ENCODE peak calls at places on chromosomes 2 and 18, in ten cellular contexts. One of them, this sample, is unnamed.
A peak's percentile ranks its signal among the peaks of the same experiment; 100 is the strongest.

GRCh38 chr2:156435725-156436476 is at the start of gene GPD2:
- DNase-seq in lower lobe of right lung: peak; percentile 97
- DNase-seq in left ventricle myocardium inferior: peak; percentile 94
- DNase-seq in fibroblast of lung: peak; percentile 89
- DNase-seq in hepatocyte: peak; percentile 96
- DNase-seq in adrenal gland: peak; percentile 95
- DNase-seq in transverse colon: peak; percentile 92
- DNase-seq in heart left ventricle: peak; percentile 95
- DNase-seq in sigmoid colon: peak; percentile 95
- DNase-seq in trophoblast cell: peak; percentile 95
- DNase-seq in this sample: peak; percentile 95

GRCh38 chr2:134129900-134130537 is 123.9 kb upstream of the MGAT5 start:
- DNase-seq in lower lobe of right lung: no peak
- DNase-seq in left ventricle myocardium inferior: no peak
- DNase-seq in fibroblast of lung: no peak
- DNase-seq in hepatocyte: no peak
- DNase-seq in adrenal gland: no peak
- DNase-seq in transverse colon: no peak
- DNase-seq in heart left ventricle: no peak
- DNase-seq in sigmoid colon: no peak
- DNase-seq in trophoblast cell: no peak
- DNase-seq in this sample: no peak

GRCh38 chr2:197399887-197400540 is 34.8 kb downstream of the SF3B1 start:
- DNase-seq in lower lobe of right lung: no peak
- DNase-seq in left ventricle myocardium inferior: no peak
- DNase-seq in fibroblast of lung: peak; percentile 47
- DNase-seq in hepatocyte: no peak
- DNase-seq in adrenal gland: no peak
- DNase-seq in transverse colon: no peak
- DNase-seq in heart left ventricle: no peak
- DNase-seq in sigmoid colon: no peak
- DNase-seq in trophoblast cell: no peak
- DNase-seq in this sample: no peak

GRCh38 chr2:204325468-204325867 is 219.8 kb upstream of the PARD3B start:
- DNase-seq in lower lobe of right lung: no peak
- DNase-seq in left ventricle myocardium inferior: no peak
- DNase-seq in fibroblast of lung: peak; percentile 67
- DNase-seq in hepatocyte: peak; percentile 91
- DNase-seq in adrenal gland: peak; percentile 67
- DNase-seq in transverse colon: peak; percentile 62
- DNase-seq in heart left ventricle: peak; percentile 58
- DNase-seq in sigmoid colon: peak; percentile 87
- DNase-seq in trophoblast cell: peak; percentile 87
- DNase-seq in this sample: peak; percentile 90

GRCh38 chr2:67503066-67503795 is 106.1 kb downstream of the ETAA1 start:
- DNase-seq in lower lobe of right lung: no peak
- DNase-seq in left ventricle myocardium inferior: no peak
- DNase-seq in fibroblast of lung: peak; percentile 89
- DNase-seq in hepatocyte: no peak
- DNase-seq in adrenal gland: no peak
- DNase-seq in transverse colon: no peak
- DNase-seq in heart left ventricle: no peak
- DNase-seq in sigmoid colon: no peak
- DNase-seq in trophoblast cell: peak; percentile 45
- DNase-seq in this sample: peak; percentile 80

GRCh38 chr18:79779021-79779699 is 18.6 kb upstream of the KCNG2 start:
- DNase-seq in lower lobe of right lung: no peak
- DNase-seq in left ventricle myocardium inferior: no peak
- DNase-seq in fibroblast of lung: no peak
- DNase-seq in hepatocyte: no peak
- DNase-seq in adrenal gland: no peak
- DNase-seq in transverse colon: no peak
- DNase-seq in heart left ventricle: no peak
- DNase-seq in sigmoid colon: peak; percentile 39
- DNase-seq in trophoblast cell: no peak
- DNase-seq in this sample: no peak

GRCh38 chr2:33210626-33211025 is 263.9 kb downstream of the LTBP1 start:
- DNase-seq in lower lobe of right lung: no peak
- DNase-seq in left ventricle myocardium inferior: no peak
- DNase-seq in fibroblast of lung: peak; percentile 99
- DNase-seq in hepatocyte: peak; percentile 35
- DNase-seq in adrenal gland: no peak
- DNase-seq in transverse colon: no peak
- DNase-seq in heart left ventricle: no peak
- DNase-seq in sigmoid colon: no peak
- DNase-seq in trophoblast cell: peak; percentile 32
- DNase-seq in this sample: peak; percentile 92

GRCh38 chr2:240734756-240735155 is 43.1 kb downstream of the AQP12A start:
- DNase-seq in lower lobe of right lung: no peak
- DNase-seq in left ventricle myocardium inferior: no peak
- DNase-seq in fibroblast of lung: no peak
- DNase-seq in hepatocyte: no peak
- DNase-seq in adrenal gland: no peak
- DNase-seq in transverse colon: no peak
- DNase-seq in heart left ventricle: no peak
- DNase-seq in sigmoid colon: no peak
- DNase-seq in trophoblast cell: no peak
- DNase-seq in this sample: no peak

GRCh38 chr2:10392100-10392499 is 56.0 kb downstream of the ODC1 start:
- DNase-seq in lower lobe of right lung: no peak
- DNase-seq in left ventricle myocardium inferior: no peak
- DNase-seq in fibroblast of lung: no peak
- DNase-seq in hepatocyte: no peak
- DNase-seq in adrenal gland: no peak
- DNase-seq in transverse colon: no peak
- DNase-seq in heart left ventricle: no peak
- DNase-seq in sigmoid colon: no peak
- DNase-seq in trophoblast cell: peak; percentile 64
- DNase-seq in this sample: no peak

DNA sequence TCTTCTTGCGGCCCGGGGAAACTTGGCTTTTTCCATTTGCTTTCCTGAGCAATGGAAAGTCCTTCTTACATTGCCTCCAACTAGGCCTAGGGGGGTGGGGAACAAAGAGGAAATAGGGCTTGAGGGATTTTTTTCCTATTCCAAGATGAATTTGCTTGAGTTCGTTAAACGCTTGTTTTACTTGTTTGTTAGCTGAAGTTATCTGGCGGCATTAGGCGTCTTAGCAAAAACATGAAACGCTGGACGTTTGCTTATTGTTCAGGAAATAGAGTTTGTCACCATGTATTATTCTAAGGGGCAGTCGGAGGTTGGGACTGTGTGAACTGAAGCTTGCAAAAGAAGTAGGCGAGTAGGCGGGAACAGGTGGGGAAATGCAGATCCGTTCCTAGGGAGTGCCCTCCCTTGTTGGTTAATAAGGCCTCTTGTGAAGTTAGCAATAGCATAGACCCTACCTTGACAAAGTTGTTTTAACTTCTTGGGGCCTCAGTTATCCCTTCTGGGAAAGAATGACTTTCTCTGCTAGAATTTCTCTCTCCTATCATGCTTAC is 1.9 kb downstream of the CABLES1 start:
- DNase-seq in lower lobe of right lung: no peak
- DNase-seq in left ventricle myocardium inferior: no peak
- DNase-seq in fibroblast of lung: peak; percentile 48
- DNase-seq in hepatocyte: no peak
- DNase-seq in adrenal gland: no peak
- DNase-seq in transverse colon: no peak
- DNase-seq in heart left ventricle: no peak
- DNase-seq in sigmoid colon: no peak
- DNase-seq in trophoblast cell: peak; percentile 15
- DNase-seq in this sample: no peak
- H3K4me1 ChIP-seq in lower lobe of right lung: peaks cover 60% of the 10 kb centered on the region
- H3K4me1 ChIP-seq in left ventricle myocardium inferior: peaks cover 55% of the 10 kb centered on the region
- H3K4me1 ChIP-seq in fibroblast of lung: peaks cover 3% of the 10 kb centered on the region
- H3K4me1 ChIP-seq in hepatocyte: peaks cover 41% of the 10 kb centered on the region
- H3K4me1 ChIP-seq in adrenal gland: peaks cover 12% of the 10 kb centered on the region
- H3K4me1 ChIP-seq in transverse colon: peaks cover 44% of the 10 kb centered on the region
- H3K4me1 ChIP-seq in heart left ventricle: peaks cover 4% of the 10 kb centered on the region
- H3K4me1 ChIP-seq in sigmoid colon: peaks cover 30% of the 10 kb centered on the region
- H3K4me1 ChIP-seq in trophoblast cell: peaks cover 14% of the 10 kb centered on the region
- H3K4me1 ChIP-seq in this sample: peaks cover 50% of the 10 kb centered on the region

GRCh38 chr2:7007846-7008741 is 90.9 kb downstream of the RNF144A start:
- DNase-seq in lower lobe of right lung: peak; percentile 88
- DNase-seq in left ventricle myocardium inferior: peak; percentile 94
- DNase-seq in fibroblast of lung: peak; percentile 96
- DNase-seq in hepatocyte: no peak
- DNase-seq in adrenal gland: peak; percentile 97
- DNase-seq in transverse colon: peak; percentile 73
- DNase-seq in heart left ventricle: peak; percentile 97
- DNase-seq in sigmoid colon: peak; percentile 93
- DNase-seq in trophoblast cell: peak; percentile 24
- DNase-seq in this sample: no peak
- H3K4me3 ChIP-seq in lower lobe of right lung: peak overlapping the region; percentile 24
- H3K4me3 ChIP-seq in left ventricle myocardium inferior: peak overlapping the region; percentile 44
- H3K4me3 ChIP-seq in fibroblast of lung: no peak overlapping the region
- H3K4me3 ChIP-seq in hepatocyte: no peak overlapping the region
- H3K4me3 ChIP-seq in adrenal gland: no peak overlapping the region
- H3K4me3 ChIP-seq in transverse colon: no peak overlapping the region
- H3K4me3 ChIP-seq in heart left ventricle: peak overlapping the region; percentile 37
- H3K4me3 ChIP-seq in sigmoid colon: peak overlapping the region; percentile 16
- H3K4me3 ChIP-seq in trophoblast cell: no peak overlapping the region
- H3K4me3 ChIP-seq in this sample: no peak overlapping the region

GRCh38 chr2:120558892-120559291 is 176.8 kb upstream of the GLI2 start:
- DNase-seq in lower lobe of right lung: no peak
- DNase-seq in left ventricle myocardium inferior: no peak
- DNase-seq in fibroblast of lung: no peak
- DNase-seq in hepatocyte: no peak
- DNase-seq in adrenal gland: no peak
- DNase-seq in transverse colon: no peak
- DNase-seq in heart left ventricle: no peak
- DNase-seq in sigmoid colon: no peak
- DNase-seq in trophoblast cell: no peak
- DNase-seq in this sample: no peak

GRCh38 chr2:120562218-120563005 is 173.3 kb upstream of the GLI2 start:
- DNase-seq in lower lobe of right lung: no peak
- DNase-seq in left ventricle myocardium inferior: no peak
- DNase-seq in fibroblast of lung: no peak
- DNase-seq in hepatocyte: no peak
- DNase-seq in adrenal gland: no peak
- DNase-seq in transverse colon: no peak
- DNase-seq in heart left ventricle: no peak
- DNase-seq in sigmoid colon: no peak
- DNase-seq in trophoblast cell: no peak
- DNase-seq in this sample: no peak

GRCh38 chr2:120559401-120559800 is 176.3 kb upstream of the GLI2 start:
- DNase-seq in lower lobe of right lung: no peak
- DNase-seq in left ventricle myocardium inferior: no peak
- DNase-seq in fibroblast of lung: peak; percentile 100
- DNase-seq in hepatocyte: peak; percentile 65
- DNase-seq in adrenal gland: no peak
- DNase-seq in transverse colon: no peak
- DNase-seq in heart left ventricle: no peak
- DNase-seq in sigmoid colon: no peak
- DNase-seq in trophoblast cell: peak; percentile 95
- DNase-seq in this sample: peak; percentile 95

GRCh38 chr2:120561393-120562035 is 174.2 kb upstream of the GLI2 start:
- DNase-seq in lower lobe of right lung: no peak
- DNase-seq in left ventricle myocardium inferior: no peak
- DNase-seq in fibroblast of lung: no peak
- DNase-seq in hepatocyte: no peak
- DNase-seq in adrenal gland: no peak
- DNase-seq in transverse colon: no peak
- DNase-seq in heart left ventricle: no peak
- DNase-seq in sigmoid colon: no peak
- DNase-seq in trophoblast cell: no peak
- DNase-seq in this sample: no peak

GRCh38 chr2:120560330-120560729 is 175.3 kb upstream of the GLI2 start:
- DNase-seq in lower lobe of right lung: no peak
- DNase-seq in left ventricle myocardium inferior: no peak
- DNase-seq in fibroblast of lung: no peak
- DNase-seq in hepatocyte: no peak
- DNase-seq in adrenal gland: no peak
- DNase-seq in transverse colon: no peak
- DNase-seq in heart left ventricle: no peak
- DNase-seq in sigmoid colon: no peak
- DNase-seq in trophoblast cell: no peak
- DNase-seq in this sample: no peak
- H3K27me3 ChIP-seq in lower lobe of right lung: no peaks in the 10 kb centered on the region
- H3K27me3 ChIP-seq in left ventricle myocardium inferior: peaks cover 11% of the 10 kb centered on the region
- H3K27me3 ChIP-seq in fibroblast of lung: no peaks in the 10 kb centered on the region
- H3K27me3 ChIP-seq in hepatocyte: no peaks in the 10 kb centered on the region
- H3K27me3 ChIP-seq in adrenal gland: no peaks in the 10 kb centered on the region
- H3K27me3 ChIP-seq in transverse colon: peaks cover 20% of the 10 kb centered on the region
- H3K27me3 ChIP-seq in heart left ventricle: no peaks in the 10 kb centered on the region
- H3K27me3 ChIP-seq in sigmoid colon: no peaks in the 10 kb centered on the region
- H3K27me3 ChIP-seq in trophoblast cell: no peaks in the 10 kb centered on the region
- H3K27me3 ChIP-seq in this sample: peaks cover 17% of the 10 kb centered on the region

DNA sequence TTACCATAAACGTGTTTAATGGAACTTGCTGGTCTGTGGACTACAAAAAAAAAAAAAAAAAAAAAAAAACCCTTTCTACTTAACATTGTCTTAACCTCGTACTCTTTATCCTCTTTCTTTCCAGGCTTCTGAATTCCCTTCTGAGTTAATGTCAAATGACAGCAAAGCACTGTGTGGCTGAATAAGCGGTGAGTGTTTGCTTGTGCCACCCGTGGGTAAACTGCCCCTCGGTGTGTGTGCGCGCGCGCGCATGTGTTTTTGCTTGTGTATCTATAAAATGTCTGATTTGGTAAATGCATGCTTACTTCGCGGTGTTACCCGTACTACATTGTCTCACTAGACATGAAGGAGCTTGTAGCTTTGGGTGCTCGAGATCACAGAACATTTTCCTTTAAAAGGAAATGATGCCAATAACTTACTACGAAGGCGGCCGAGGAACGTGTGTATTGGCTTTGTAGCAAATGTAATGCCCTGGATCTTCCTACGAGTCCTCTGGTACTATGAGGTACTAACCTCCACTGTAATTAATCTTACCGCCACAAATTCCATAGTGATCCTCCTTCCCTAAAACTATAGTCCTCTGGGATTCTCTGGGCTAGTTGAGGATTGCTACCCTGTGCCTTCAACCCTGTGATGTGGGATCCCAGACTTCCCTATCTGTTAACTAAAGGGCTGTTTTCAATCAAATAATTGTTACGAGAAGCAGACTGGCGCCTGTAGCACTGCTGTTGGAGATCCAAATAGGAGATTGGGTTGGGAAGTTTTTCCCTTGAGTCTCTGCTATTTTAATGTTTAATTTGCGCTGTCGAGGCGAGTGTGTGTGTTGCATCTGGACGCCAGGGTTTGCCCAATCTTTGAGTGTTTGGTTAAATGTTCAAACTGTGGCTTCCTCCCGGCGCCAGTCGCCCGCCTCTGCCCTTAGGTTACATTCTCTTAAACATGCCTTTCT is 1.1 kb downstream of the ID2 start:
- DNase-seq in lower lobe of right lung: peak; percentile 67
- DNase-seq in left ventricle myocardium inferior: no peak
- DNase-seq in fibroblast of lung: peak; percentile 50
- DNase-seq in hepatocyte: peak; percentile 49
- DNase-seq in adrenal gland: peak; percentile 63
- DNase-seq in transverse colon: peak; percentile 56
- DNase-seq in heart left ventricle: peak; percentile 68
- DNase-seq in sigmoid colon: peak; percentile 74
- DNase-seq in trophoblast cell: peak; percentile 47
- DNase-seq in this sample: peak; percentile 85
- H3K4me1 ChIP-seq in lower lobe of right lung: peaks cover 28% of the 10 kb centered on the region
- H3K4me1 ChIP-seq in left ventricle myocardium inferior: peaks cover 68% of the 10 kb centered on the region
- H3K4me1 ChIP-seq in fibroblast of lung: peaks cover 10% of the 10 kb centered on the region
- H3K4me1 ChIP-seq in hepatocyte: peaks cover 10% of the 10 kb centered on the region
- H3K4me1 ChIP-seq in adrenal gland: peaks cover 15% of the 10 kb centered on the region
- H3K4me1 ChIP-seq in transverse colon: peaks cover 31% of the 10 kb centered on the region
- H3K4me1 ChIP-seq in heart left ventricle: no peaks in the 10 kb centered on the region
- H3K4me1 ChIP-seq in sigmoid colon: peaks cover 31% of the 10 kb centered on the region
- H3K4me1 ChIP-seq in trophoblast cell: peaks cover 7% of the 10 kb centered on the region
- H3K4me1 ChIP-seq in this sample: peaks cover 25% of the 10 kb centered on the region

This sample was measured in adipocyte.